ENCODE peak calls at places on chromosomes 4 and X, in five cellular contexts. O, Z, L, B and Y are unnamed samples.
A peak's percentile ranks its signal among the peaks of the same experiment; 100 is the strongest.

GRCh38 chr4:41142946-41143720 is 71.2 kb downstream of the APBB2 start:
- DNase-seq in O (no peak), Z (peak; percentile 74), L (peak; percentile 73), B (no peak), Y (peak; percentile 78)

GRCh38 chr4:186829740-186830449 is 106.2 kb upstream of the FAT1 start:
- DNase-seq in O (no peak), Z (no peak), L (no peak), B (no peak), Y (no peak)

GRCh38 chrX:54961750-54962149 is 32.2 kb downstream of the PFKFB1 start:
- DNase-seq in O (no peak), Z (no peak), L (no peak), B (no peak), Y (no peak)

GRCh38 chr4:30103455-30103854 is 616.7 kb upstream of the PCDH7 start:
- DNase-seq in O (no peak), Z (no peak), L (no peak), B (no peak), Y (no peak)

GRCh38 chr4:155572106-155572703 is 94.4 kb upstream of the GUCY1A1 start:
- DNase-seq in O (no peak), Z (no peak), L (no peak), B (no peak), Y (no peak)

GRCh38 chr4:117801756-117802155 is 232.5 kb upstream of the NDST3 start:
- DNase-seq in O (no peak), Z (no peak), L (no peak), B (no peak), Y (no peak)

GRCh38 chr4:155809835-155810234 is 51.0 kb downstream of the GUCY1B1 start:
- DNase-seq in O (peak; percentile 25), Z (no peak), L (no peak), B (peak; percentile 34), Y (no peak)

GRCh38 chrX:148269513-148269912 is 230.9 kb upstream of the AFF2 start:
- DNase-seq in O (no peak), Z (no peak), L (no peak), B (no peak), Y (no peak)

GRCh38 chrX:3124041-3124440 is 82.8 kb downstream of the ARSF start:
- DNase-seq in O (no peak), Z (no peak), L (no peak), B (no peak), Y (no peak)

GRCh38 chr4:25928320-25928955 is 14.4 kb downstream of the SMIM20 start:
- DNase-seq in O (no peak), Z (no peak), L (no peak), B (no peak), Y (no peak)

GRCh38 chrX:54066841-54067240 is 22.6 kb upstream of the PHF8 start:
- DNase-seq in O (no peak), Z (no peak), L (no peak), B (no peak), Y (no peak)